ENCODE peak calls at places on chromosomes 16 and 17, in seven cellular contexts. X is RWPE1; R is effector memory CD4-positive, alpha-beta T cell; V is A549; E is ascending aorta; K is A673; L is esophagus squamous epithelium. H is an unnamed sample.

GRCh38 chr17:80822700-80823410 is 168.8 kb upstream of the CHMP6 start:
- DNase-seq in X (no peak), R (no peak), V (no peak), E (no peak), K (peak; percentile 88), L (no peak), H (no peak)

GRCh38 chr16:4140652-4141051 is 24.4 kb upstream of the ADCY9 start:
- DNase-seq in X (peak; percentile 82), R (no peak), V (no peak), E (no peak), K (no peak), L (no peak), H (peak; percentile 59)

GRCh38 chr17:1779571-1780074 is 17.8 kb downstream of the SERPINF1 start:
- DNase-seq in X (peak; percentile 88), R (no peak), V (no peak), E (no peak), K (peak; percentile 90), L (no peak), H (peak; percentile 22)

GRCh38 chr17:81277938-81278693 is 17.0 kb downstream of the SLC38A10 start:
- DNase-seq in X (no peak), R (no peak), V (no peak), E (no peak), K (no peak), L (no peak), H (no peak)

GRCh38 chr17:81030726-81031570 is 4.0 kb upstream of the BAIAP2 start:
- DNase-seq in X (no peak), R (no peak), V (no peak), E (no peak), K (no peak), L (no peak), H (no peak)

GRCh38 chr16:88992351-88993005 is 15.5 kb upstream of the CBFA2T3 start:
- DNase-seq in X (no peak), R (no peak), V (no peak), E (no peak), K (no peak), L (no peak), H (no peak)

GRCh38 chr16:87728026-87728425 is 37.8 kb downstream of the KLHDC4 start:
- DNase-seq in X (no peak), R (no peak), V (no peak), E (no peak), K (no peak), L (no peak), H (no peak)

GRCh38 chr16:7257026-7257425 is 75.6 kb upstream of the RBFOX1 start:
- DNase-seq in X (no peak), R (no peak), V (no peak), E (no peak), K (no peak), L (no peak), H (no peak)

GRCh38 chr17:12727076-12727750 is 61.5 kb downstream of the MYOCD start:
- DNase-seq in X (no peak), R (no peak), V (peak; percentile 16), E (no peak), K (no peak), L (no peak), H (no peak)

GRCh38 chr16:1281517-1281916 is 25.6 kb downstream of the TPSD1 start:
- DNase-seq in X (no peak), R (no peak), V (no peak), E (no peak), K (no peak), L (no peak), H (no peak)

GRCh38 chr16:88506723-88507122 is 53.6 kb downstream of the ZFPM1 start:
- DNase-seq in X (no peak), R (no peak), V (no peak), E (no peak), K (no peak), L (no peak), H (no peak)

GRCh38 chr16:89210904-89211515 is 6.5 kb upstream of the ZNF778 start:
- DNase-seq in X (no peak), R (no peak), V (no peak), E (no peak), K (no peak), L (no peak), H (no peak)

GRCh38 chr16:71927383-71927782 is 32.1 kb downstream of the IST1 start:
- DNase-seq in X (peak; percentile 74), R (no peak), V (peak; percentile 28), E (no peak), K (peak; percentile 92), L (no peak), H (no peak)

GRCh38 chr16:55567382-55567781 is 898 bp downstream of the CAPNS2 start:
- DNase-seq in X (peak; percentile 20), R (no peak), V (no peak), E (no peak), K (no peak), L (no peak), H (no peak)

GRCh38 chr16:55562936-55563335 is 3.5 kb upstream of the CAPNS2 start:
- DNase-seq in X (no peak), R (no peak), V (no peak), E (no peak), K (no peak), L (no peak), H (no peak)

GRCh38 chr16:55561319-55561848 is 5.1 kb upstream of the CAPNS2 start:
- DNase-seq in X (no peak), R (no peak), V (no peak), E (no peak), K (no peak), L (no peak), H (no peak)

GRCh38 chr16:55566432-55567175 is at the start of gene CAPNS2:
- DNase-seq in X (no peak), R (no peak), V (no peak), E (no peak), K (no peak), L (no peak), H (no peak)

GRCh38 chr16:55563797-55564196 is 2.7 kb upstream of the CAPNS2 start:
- DNase-seq in X (no peak), R (no peak), V (no peak), E (no peak), K (no peak), L (no peak), H (no peak)
- H3K27ac ChIP-seq in X (no peak overlapping the region), R (no peak overlapping the region), V (no peak overlapping the region), E (no peak overlapping the region), K (no peak overlapping the region), L (no peak overlapping the region), H (peak overlapping the region; percentile 78)

GRCh38 chr16:73124097-73124652 is 76.2 kb upstream of the ZFHX3 start:
- DNase-seq in X (no peak), R (no peak), V (no peak), E (no peak), K (peak; percentile 45), L (no peak), H (no peak)

GRCh38 chr16:73125860-73126259 is 77.9 kb upstream of the ZFHX3 start:
- DNase-seq in X (peak; percentile 47), R (no peak), V (no peak), E (no peak), K (peak; percentile 52), L (no peak), H (no peak)

GRCh38 chr16:73124665-73125064 is 76.7 kb upstream of the ZFHX3 start:
- DNase-seq in X (no peak), R (no peak), V (no peak), E (no peak), K (no peak), L (no peak), H (no peak)

GRCh38 chr16:73126453-73126853 is 78.5 kb upstream of the ZFHX3 start:
- DNase-seq in X (peak; percentile 10), R (no peak), V (peak; percentile 19), E (no peak), K (peak; percentile 32), L (no peak), H (no peak)

DNA sequence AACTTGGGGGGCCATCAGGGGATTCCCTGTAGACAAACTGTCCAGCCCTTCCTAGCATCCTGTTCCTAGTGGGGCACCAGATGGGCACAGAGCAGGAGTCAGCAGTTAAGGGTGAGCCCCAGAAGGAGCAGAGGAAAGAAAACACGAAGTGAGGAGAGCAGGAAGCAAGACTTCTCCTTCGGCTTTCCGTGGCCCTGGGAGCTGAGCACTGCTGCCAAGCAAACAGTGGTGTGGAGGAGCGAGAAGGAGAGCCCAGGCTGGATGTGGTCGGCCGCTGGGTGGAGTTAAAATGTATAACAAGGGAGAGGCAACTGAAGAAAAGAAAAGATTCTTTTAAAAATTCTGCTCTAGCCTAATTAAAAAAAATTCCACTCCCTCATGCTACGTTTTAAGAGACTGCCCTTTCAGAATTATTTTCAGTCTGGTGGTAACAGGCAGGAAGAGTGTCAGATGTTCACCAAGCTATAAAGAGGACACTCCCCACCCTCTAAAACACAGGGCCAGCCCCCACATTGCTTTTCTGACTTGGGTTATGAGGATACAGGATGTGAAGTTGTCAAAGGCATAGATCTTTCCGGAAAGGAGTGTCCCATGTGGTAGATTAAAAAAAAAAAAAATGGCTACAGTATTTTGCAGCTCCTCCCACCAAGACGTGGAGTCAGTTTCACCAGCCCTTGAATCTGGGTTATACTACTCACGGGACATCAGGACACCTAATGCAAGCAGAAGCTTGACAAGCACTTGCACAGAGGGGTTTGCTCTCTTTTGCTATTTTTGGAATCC is 74.9 kb upstream of the ZFHX3 start:
- DNase-seq in X (no peak), R (no peak), V (no peak), E (no peak), K (no peak), L (no peak), H (no peak)
- H3K27ac ChIP-seq in X (no peak overlapping the region), R (no peak overlapping the region), V (peak overlapping the region; percentile 7), E (peak overlapping the region; percentile 76), K (no peak overlapping the region), L (peak overlapping the region; percentile 17), H (no peak overlapping the region)

GRCh38 chr17:38844261-38844757 is 9.2 kb downstream of the RPL23 start:
- DNase-seq in X (no peak), R (no peak), V (no peak), E (no peak), K (no peak), L (no peak), H (no peak)

GRCh38 chr17:38850374-38850773 is 3.1 kb downstream of the RPL23 start:
- DNase-seq in X (no peak), R (no peak), V (no peak), E (no peak), K (no peak), L (no peak), H (no peak)

GRCh38 chr17:38848939-38849563 is 4.5 kb downstream of the RPL23 start:
- DNase-seq in X (no peak), R (no peak), V (no peak), E (no peak), K (no peak), L (no peak), H (no peak)

GRCh38 chr17:38851434-38851833 is 2.1 kb downstream of the RPL23 start:
- DNase-seq in X (no peak), R (no peak), V (no peak), E (no peak), K (no peak), L (no peak), H (no peak)

DNA sequence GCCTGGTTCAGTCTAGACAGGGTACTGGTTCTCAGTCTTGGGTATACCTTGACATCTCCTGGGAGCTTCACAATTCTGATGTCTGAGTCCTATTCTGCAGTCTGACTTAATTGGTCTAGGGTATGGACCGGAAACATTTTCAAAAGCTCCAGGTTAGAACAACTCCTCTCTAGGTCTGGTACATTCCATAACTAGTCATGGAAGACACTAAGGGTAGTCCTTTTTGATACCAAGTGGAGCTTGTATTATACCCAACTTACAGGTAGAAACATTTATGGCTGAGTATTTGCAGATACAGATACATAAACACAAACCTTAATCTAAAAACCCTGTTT is 5.0 kb downstream of the RPL23 start:
- DNase-seq in X (no peak), R (no peak), V (no peak), E (no peak), K (no peak), L (no peak), H (no peak)
- H3K27ac ChIP-seq in X (peak overlapping the region; percentile 49), R (no peak overlapping the region), V (no peak overlapping the region), E (no peak overlapping the region), K (no peak overlapping the region), L (no peak overlapping the region), H (no peak overlapping the region)

GRCh38 chr16:70252355-70252988 is 732 bp upstream of the EXOSC6 start:
- DNase-seq in X (no peak), R (no peak), V (peak; percentile 54), E (no peak), K (peak; percentile 67), L (no peak), H (no peak)
- H3K27ac ChIP-seq in X (peak overlapping the region; percentile 94), R (no peak overlapping the region), V (no peak overlapping the region), E (no peak overlapping the region), K (no peak overlapping the region), L (no peak overlapping the region), H (no peak overlapping the region)